ENCODE peak calls at places on chromosomes 11 and 22, in eight cellular contexts. One of them, this sample, is unnamed.

GRCh38 chr22:26548984-26549383 is 36.7 kb upstream of the TFIP11 start:
- DNase-seq in AG10803: no peak
- DNase-seq in tibial nerve: no peak
- DNase-seq in transverse colon: no peak
- DNase-seq in fibroblast of the aortic adventitia: no peak
- DNase-seq in IMR-90: no peak
- DNase-seq in kidney: no peak
- DNase-seq in neural progenitor cell: no peak
- DNase-seq in this sample: no peak

GRCh38 chr11:31797227-31798056 is 13.7 kb downstream of the PAX6 start:
- DNase-seq in tibial nerve: no peak
- DNase-seq in neural progenitor cell: peak
- DNase-seq in transverse colon: no peak
- DNase-seq in IMR-90: no peak
- DNase-seq in fibroblast of the aortic adventitia: no peak
- DNase-seq in AG10803: no peak
- DNase-seq in kidney: no peak
- DNase-seq in this sample: no peak

GRCh38 chr11:100712618-100713017 is 25.5 kb downstream of the ARHGAP42 start:
- DNase-seq in fibroblast of the aortic adventitia: no peak
- DNase-seq in transverse colon: no peak
- DNase-seq in AG10803: no peak
- DNase-seq in IMR-90: no peak
- DNase-seq in tibial nerve: no peak
- DNase-seq in neural progenitor cell: no peak
- DNase-seq in kidney: no peak
- DNase-seq in this sample: no peak

GRCh38 chr11:118529584-118530175 is 1.3 kb upstream of the TMEM25 start:
- DNase-seq in tibial nerve: no peak
- DNase-seq in neural progenitor cell: peak
- DNase-seq in transverse colon: no peak
- DNase-seq in AG10803: no peak
- DNase-seq in IMR-90: no peak
- DNase-seq in fibroblast of the aortic adventitia: no peak
- DNase-seq in kidney: no peak
- DNase-seq in this sample: no peak

GRCh38 chr11:110903830-110904229 is 191.6 kb upstream of the ARHGAP20 start:
- DNase-seq in tibial nerve: no peak
- DNase-seq in transverse colon: no peak
- DNase-seq in kidney: no peak
- DNase-seq in AG10803: no peak
- DNase-seq in neural progenitor cell: peak
- DNase-seq in fibroblast of the aortic adventitia: no peak
- DNase-seq in IMR-90: peak
- DNase-seq in this sample: peak

GRCh38 chr11:23112987-23113886 is 253.0 kb upstream of the CCDC179 start:
- DNase-seq in transverse colon: peak
- DNase-seq in kidney: no peak
- DNase-seq in tibial nerve: no peak
- DNase-seq in neural progenitor cell: peak
- DNase-seq in IMR-90: peak
- DNase-seq in AG10803: peak
- DNase-seq in fibroblast of the aortic adventitia: peak
- DNase-seq in this sample: peak

GRCh38 chr11:36266767-36267166 is 22.5 kb downstream of the COMMD9 start:
- DNase-seq in kidney: no peak
- DNase-seq in transverse colon: no peak
- DNase-seq in tibial nerve: no peak
- DNase-seq in AG10803: peak
- DNase-seq in neural progenitor cell: no peak
- DNase-seq in fibroblast of the aortic adventitia: no peak
- DNase-seq in IMR-90: no peak
- DNase-seq in this sample: peak

GRCh38 chr22:37995460-37995859 is 11.1 kb upstream of the SOX10 start:
- DNase-seq in fibroblast of the aortic adventitia: no peak
- DNase-seq in AG10803: no peak
- DNase-seq in IMR-90: no peak
- DNase-seq in kidney: no peak
- DNase-seq in neural progenitor cell: no peak
- DNase-seq in transverse colon: no peak
- DNase-seq in tibial nerve: no peak
- DNase-seq in this sample: no peak

GRCh38 chr11:87322570-87322969 is 284.8 kb downstream of the TMEM135 start:
- DNase-seq in fibroblast of the aortic adventitia: no peak
- DNase-seq in kidney: no peak
- DNase-seq in AG10803: no peak
- DNase-seq in transverse colon: no peak
- DNase-seq in tibial nerve: no peak
- DNase-seq in neural progenitor cell: no peak
- DNase-seq in IMR-90: no peak
- DNase-seq in this sample: no peak

GRCh38 chr11:21588754-21589153 is 604.1 kb upstream of the ANO5 start:
- DNase-seq in tibial nerve: no peak
- DNase-seq in AG10803: no peak
- DNase-seq in fibroblast of the aortic adventitia: no peak
- DNase-seq in transverse colon: no peak
- DNase-seq in IMR-90: no peak
- DNase-seq in kidney: no peak
- DNase-seq in neural progenitor cell: no peak
- DNase-seq in this sample: no peak

GRCh38 chr22:43346521-43346929 is 3.4 kb upstream of the SCUBE1 start:
- DNase-seq in kidney: peak
- DNase-seq in IMR-90: no peak
- DNase-seq in transverse colon: peak
- DNase-seq in fibroblast of the aortic adventitia: peak
- DNase-seq in tibial nerve: peak
- DNase-seq in neural progenitor cell: peak
- DNase-seq in AG10803: no peak
- DNase-seq in this sample: no peak

GRCh38 chr22:31148953-31149627 is 8.8 kb upstream of the PLA2G3 start:
- DNase-seq in tibial nerve: no peak
- DNase-seq in kidney: peak
- DNase-seq in AG10803: peak
- DNase-seq in transverse colon: peak
- DNase-seq in IMR-90: peak
- DNase-seq in neural progenitor cell: peak
- DNase-seq in fibroblast of the aortic adventitia: peak
- DNase-seq in this sample: peak

GRCh38 chr11:76206327-76207081 is at the start of gene WNT11:
- DNase-seq in tibial nerve: no peak
- DNase-seq in neural progenitor cell: peak
- DNase-seq in AG10803: no peak
- DNase-seq in IMR-90: no peak
- DNase-seq in transverse colon: peak
- DNase-seq in fibroblast of the aortic adventitia: peak
- DNase-seq in kidney: peak
- DNase-seq in this sample: peak

GRCh38 chr11:73784734-73785133 is 2.9 kb upstream of the MRPL48 start:
- DNase-seq in kidney: no peak
- DNase-seq in tibial nerve: no peak
- DNase-seq in transverse colon: no peak
- DNase-seq in neural progenitor cell: no peak
- DNase-seq in fibroblast of the aortic adventitia: no peak
- DNase-seq in AG10803: no peak
- DNase-seq in IMR-90: no peak
- DNase-seq in this sample: no peak

GRCh38 chr11:95283653-95284052 is 52.7 kb upstream of the SESN3 start:
- DNase-seq in tibial nerve: no peak
- DNase-seq in neural progenitor cell: no peak
- DNase-seq in fibroblast of the aortic adventitia: peak
- DNase-seq in kidney: no peak
- DNase-seq in transverse colon: no peak
- DNase-seq in IMR-90: no peak
- DNase-seq in AG10803: peak
- DNase-seq in this sample: peak

GRCh38 chr22:38599466-38599865 is 29.5 kb upstream of the DMC1 start:
- DNase-seq in IMR-90: no peak
- DNase-seq in tibial nerve: no peak
- DNase-seq in kidney: no peak
- DNase-seq in fibroblast of the aortic adventitia: no peak
- DNase-seq in AG10803: no peak
- DNase-seq in neural progenitor cell: no peak
- DNase-seq in transverse colon: no peak
- DNase-seq in this sample: no peak

GRCh38 chr11:121464352-121464946 is 11.7 kb upstream of the SORL1-AS1 start:
- DNase-seq in transverse colon: peak
- DNase-seq in IMR-90: peak
- DNase-seq in AG10803: peak
- DNase-seq in tibial nerve: no peak
- DNase-seq in kidney: peak
- DNase-seq in neural progenitor cell: no peak
- DNase-seq in fibroblast of the aortic adventitia: peak
- DNase-seq in this sample: peak

GRCh38 chr11:34146411-34146810 is 41.0 kb downstream of the NAT10 start:
- DNase-seq in neural progenitor cell: no peak
- DNase-seq in fibroblast of the aortic adventitia: no peak
- DNase-seq in IMR-90: no peak
- DNase-seq in AG10803: no peak
- DNase-seq in kidney: no peak
- DNase-seq in tibial nerve: no peak
- DNase-seq in transverse colon: no peak
- DNase-seq in this sample: no peak

GRCh38 chr11:124278261-124278660 is 22.1 kb downstream of the OR8G5 start:
- DNase-seq in neural progenitor cell: no peak
- DNase-seq in tibial nerve: no peak
- DNase-seq in AG10803: no peak
- DNase-seq in kidney: no peak
- DNase-seq in fibroblast of the aortic adventitia: peak
- DNase-seq in transverse colon: no peak
- DNase-seq in IMR-90: peak
- DNase-seq in this sample: no peak

GRCh38 chr11:35045219-35045819 is 93.7 kb upstream of the CD44 start:
- DNase-seq in tibial nerve: no peak
- DNase-seq in kidney: no peak
- DNase-seq in fibroblast of the aortic adventitia: no peak
- DNase-seq in AG10803: no peak
- DNase-seq in IMR-90: no peak
- DNase-seq in neural progenitor cell: no peak
- DNase-seq in transverse colon: peak
- DNase-seq in this sample: no peak

DNA sequence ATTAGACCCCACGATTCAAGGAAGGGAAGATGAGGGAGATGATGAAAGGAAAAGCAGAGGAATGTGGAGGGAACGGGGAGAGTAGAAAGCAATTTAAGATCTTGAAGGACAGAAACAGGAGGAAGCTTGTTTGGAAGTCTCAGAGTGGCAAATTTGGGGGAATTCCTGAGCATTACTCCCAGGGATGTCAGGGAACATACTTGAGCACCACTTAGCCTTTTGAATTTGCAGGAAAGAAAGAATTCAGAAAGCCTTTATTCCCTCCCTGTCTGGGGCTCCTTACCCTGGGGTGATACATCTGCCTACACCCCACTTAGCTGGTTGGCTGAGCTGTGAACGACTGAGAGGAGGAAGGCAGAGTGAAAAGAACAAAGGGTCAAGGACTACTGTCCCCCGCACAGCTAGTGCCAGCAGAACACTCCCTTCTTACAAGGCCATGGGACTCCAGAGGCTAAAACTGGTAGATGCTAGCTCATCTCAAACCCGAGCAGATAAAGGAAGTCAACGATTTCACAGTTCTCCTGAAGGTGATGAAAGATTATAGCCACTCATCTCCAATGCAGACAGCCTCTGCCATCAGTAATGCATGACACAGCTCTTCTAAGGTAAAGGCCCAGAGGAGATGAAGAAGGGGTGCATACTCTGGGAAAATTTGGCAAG is 84.0 kb upstream of the AKIP1 start:
- DNase-seq in fibroblast of the aortic adventitia: no peak
- DNase-seq in AG10803: no peak
- DNase-seq in tibial nerve: no peak
- DNase-seq in transverse colon: no peak
- DNase-seq in IMR-90: no peak
- DNase-seq in neural progenitor cell: no peak
- DNase-seq in kidney: no peak
- DNase-seq in this sample: peak
- H3K4me3 ChIP-seq in fibroblast of the aortic adventitia: no peak
- H3K4me3 ChIP-seq in AG10803: no peak
- H3K4me3 ChIP-seq in tibial nerve: no peak
- H3K4me3 ChIP-seq in transverse colon: no peak
- H3K4me3 ChIP-seq in IMR-90: no peak
- H3K4me3 ChIP-seq in neural progenitor cell: no peak
- H3K4me3 ChIP-seq in kidney: no peak
- H3K4me3 ChIP-seq in this sample: no peak

GRCh38 chr11:63023851-63024648 is 8.4 kb upstream of the SLC22A8 start:
- DNase-seq in IMR-90: peak
- DNase-seq in fibroblast of the aortic adventitia: peak
- DNase-seq in transverse colon: peak
- DNase-seq in tibial nerve: peak
- DNase-seq in neural progenitor cell: peak
- DNase-seq in kidney: peak
- DNase-seq in AG10803: peak
- DNase-seq in this sample: peak
- TF ChIP-seq CTCF in IMR-90: peak
- TF ChIP-seq CTCF in fibroblast of the aortic adventitia: peak
- TF ChIP-seq CTCF in transverse colon: peak
- TF ChIP-seq CTCF in tibial nerve: peak
- TF ChIP-seq CTCF in neural progenitor cell: peak
- TF ChIP-seq CTCF in kidney: peak
- TF ChIP-seq CTCF in AG10803: peak
- TF ChIP-seq CTCF in this sample: peak

GRCh38 chr22:24025475-24025874 is 14.4 kb downstream of the CABIN1 start:
- DNase-seq in tibial nerve: no peak
- DNase-seq in transverse colon: no peak
- DNase-seq in kidney: no peak
- DNase-seq in AG10803: no peak
- DNase-seq in fibroblast of the aortic adventitia: no peak
- DNase-seq in IMR-90: no peak
- DNase-seq in neural progenitor cell: no peak
- DNase-seq in this sample: no peak
- H3K4me3 ChIP-seq in tibial nerve: no peak
- H3K4me3 ChIP-seq in transverse colon: no peak
- H3K4me3 ChIP-seq in kidney: peak
- H3K4me3 ChIP-seq in AG10803: no peak
- H3K4me3 ChIP-seq in fibroblast of the aortic adventitia: no peak
- H3K4me3 ChIP-seq in IMR-90: no peak
- H3K4me3 ChIP-seq in neural progenitor cell: no peak
- H3K4me3 ChIP-seq in this sample: no peak

DNA sequence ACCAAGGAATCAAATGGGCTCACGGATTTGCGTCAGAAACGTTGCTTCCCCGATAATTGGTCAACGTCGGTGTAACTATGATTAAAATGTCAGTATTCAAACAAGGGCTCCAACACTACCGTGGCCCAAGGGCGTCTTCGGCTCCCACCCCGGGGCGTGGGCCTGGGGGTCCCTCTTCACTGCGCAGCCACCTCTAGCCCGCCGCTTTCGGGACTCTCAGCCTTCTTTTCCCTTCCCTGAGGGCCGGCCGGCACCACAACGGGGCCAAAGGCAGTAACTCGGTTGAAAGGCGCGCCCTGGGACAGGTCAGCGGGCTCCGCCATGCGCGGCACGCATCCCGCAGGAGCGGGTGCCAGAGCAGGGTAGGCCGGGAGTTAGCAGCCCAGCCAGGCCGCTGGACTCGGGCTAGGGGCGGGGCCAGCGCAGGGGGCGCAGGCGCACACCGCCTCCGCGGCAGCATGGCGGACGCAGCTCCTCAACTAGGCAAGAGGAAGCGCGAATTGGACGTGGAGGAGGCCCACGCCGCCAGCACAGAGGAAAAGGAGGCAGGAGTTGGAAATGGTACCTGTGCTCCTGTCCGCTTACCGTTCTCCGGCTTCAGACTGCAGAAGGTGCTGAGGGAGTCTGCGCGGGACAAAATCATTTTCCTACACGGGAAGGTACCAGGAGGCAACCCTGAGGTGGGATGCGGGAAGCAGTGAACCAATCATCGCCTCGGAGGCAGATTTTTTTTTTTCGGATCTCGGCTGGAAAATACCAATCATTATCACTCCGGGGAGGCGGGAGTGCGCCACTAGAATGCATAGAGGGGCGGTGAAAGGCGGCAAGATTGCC is at the start of gene DCPS:
- DNase-seq in IMR-90: peak
- DNase-seq in AG10803: peak
- DNase-seq in kidney: peak
- DNase-seq in neural progenitor cell: peak
- DNase-seq in tibial nerve: peak
- DNase-seq in fibroblast of the aortic adventitia: peak
- DNase-seq in transverse colon: peak
- DNase-seq in this sample: peak
- TF ChIP-seq CTCF in IMR-90: no peak
- TF ChIP-seq CTCF in AG10803: no peak
- TF ChIP-seq CTCF in kidney: no peak
- TF ChIP-seq CTCF in neural progenitor cell: no peak
- TF ChIP-seq CTCF in tibial nerve: no peak
- TF ChIP-seq CTCF in fibroblast of the aortic adventitia: no peak
- TF ChIP-seq CTCF in transverse colon: no peak
- TF ChIP-seq CTCF in this sample: no peak

This sample was measured in foreskin fibroblast.